ENCODE peak calls at places on chromosomes 12 and 14, in four cellular contexts. One of them, this sample, is unnamed.
A peak's percentile ranks its signal among the peaks of the same experiment; 100 is the strongest.

GRCh38 chr12:46523446-46523845 is 150.9 kb upstream of the SLC38A2 start:
- DNase-seq in lower lobe of right lung: no peak
- DNase-seq in gastrocnemius medialis: no peak
- DNase-seq in brain microvascular endothelial cell: peak; percentile 12
- DNase-seq in this sample: no peak

GRCh38 chr12:46752396-46752795 is 73.4 kb downstream of the SLC38A4 start:
- DNase-seq in lower lobe of right lung: no peak
- DNase-seq in gastrocnemius medialis: no peak
- DNase-seq in brain microvascular endothelial cell: no peak
- DNase-seq in this sample: no peak

GRCh38 chr12:104720346-104721064 is 237.6 kb downstream of the SLC41A2 start:
- DNase-seq in gastrocnemius medialis: no peak
- DNase-seq in brain microvascular endothelial cell: peak; percentile 52
- DNase-seq in lower lobe of right lung: no peak
- DNase-seq in this sample: no peak

GRCh38 chr14:106875503-106875902 is 1349.1 kb downstream of the TMEM121 start:
- DNase-seq in brain microvascular endothelial cell: no peak
- DNase-seq in lower lobe of right lung: no peak
- DNase-seq in gastrocnemius medialis: no peak
- DNase-seq in this sample: no peak

GRCh38 chr12:51871918-51872688 is 15.8 kb upstream of the ANKRD33 start:
- DNase-seq in brain microvascular endothelial cell: no peak
- DNase-seq in gastrocnemius medialis: no peak
- DNase-seq in lower lobe of right lung: no peak
- DNase-seq in this sample: no peak

GRCh38 chr12:126668538-126668937 is 1598.4 kb upstream of the TMEM132C start:
- DNase-seq in lower lobe of right lung: no peak
- DNase-seq in gastrocnemius medialis: no peak
- DNase-seq in brain microvascular endothelial cell: peak; percentile 59
- DNase-seq in this sample: peak; percentile 77

GRCh38 chr12:116454950-116455447 is 104.2 kb upstream of the MAP1LC3B2 start:
- DNase-seq in gastrocnemius medialis: no peak
- DNase-seq in brain microvascular endothelial cell: peak; percentile 94
- DNase-seq in lower lobe of right lung: no peak
- DNase-seq in this sample: peak; percentile 85

GRCh38 chr12:100157427-100157821 is 14.8 kb upstream of the BLTP3B start:
- DNase-seq in gastrocnemius medialis: no peak
- DNase-seq in lower lobe of right lung: no peak
- DNase-seq in brain microvascular endothelial cell: no peak
- DNase-seq in this sample: no peak

GRCh38 chr14:72023128-72024042 is 91.2 kb downstream of the RGS6 start:
- DNase-seq in lower lobe of right lung: no peak
- DNase-seq in gastrocnemius medialis: no peak
- DNase-seq in brain microvascular endothelial cell: no peak
- DNase-seq in this sample: peak; percentile 56

GRCh38 chr12:15719230-15719629 is 70.0 kb downstream of the EPS8 start:
- DNase-seq in lower lobe of right lung: no peak
- DNase-seq in brain microvascular endothelial cell: no peak
- DNase-seq in gastrocnemius medialis: no peak
- DNase-seq in this sample: no peak

GRCh38 chr12:47769234-47770085 is 3.6 kb upstream of the SLC48A1 start:
- DNase-seq in lower lobe of right lung: no peak
- DNase-seq in brain microvascular endothelial cell: no peak
- DNase-seq in gastrocnemius medialis: no peak
- DNase-seq in this sample: no peak

GRCh38 chr12:3746758-3747157 is 6.2 kb downstream of the CRACR2A start:
- DNase-seq in brain microvascular endothelial cell: no peak
- DNase-seq in lower lobe of right lung: no peak
- DNase-seq in gastrocnemius medialis: no peak
- DNase-seq in this sample: no peak

DNA sequence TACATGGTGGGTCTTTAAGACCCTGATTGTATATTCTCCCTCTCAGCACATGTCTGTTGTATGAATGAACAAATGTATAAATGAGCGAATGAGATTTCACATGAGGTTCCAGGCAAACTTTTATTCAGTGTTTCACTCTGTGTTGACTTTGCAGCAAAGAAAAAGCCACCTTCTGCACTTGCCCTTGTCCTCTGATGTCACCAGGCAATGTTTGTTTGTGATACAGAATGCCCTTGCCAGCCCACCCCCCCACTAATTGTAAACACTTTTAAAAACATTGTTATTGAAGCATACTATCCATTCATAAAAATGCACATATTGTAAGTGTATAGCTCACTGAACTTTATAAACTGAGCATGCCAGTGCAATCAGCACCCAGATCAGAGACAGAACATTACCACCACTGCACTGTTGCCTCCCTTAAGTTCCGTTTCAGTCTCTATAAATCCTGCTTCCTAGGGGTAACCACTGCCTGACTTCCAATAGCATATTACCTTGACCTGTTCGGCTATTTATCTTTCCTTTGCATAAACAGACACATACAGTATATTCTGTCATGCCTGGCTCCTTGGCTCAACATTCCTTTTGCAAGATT is 11.3 kb upstream of the LTA4H start:
- DNase-seq in gastrocnemius medialis: no peak
- DNase-seq in lower lobe of right lung: no peak
- DNase-seq in brain microvascular endothelial cell: no peak
- DNase-seq in this sample: no peak
- H3K27ac ChIP-seq in gastrocnemius medialis: no peak overlapping the region
- H3K27ac ChIP-seq in lower lobe of right lung: peak overlapping the region; percentile 72
- H3K27ac ChIP-seq in brain microvascular endothelial cell: no peak overlapping the region
- H3K27ac ChIP-seq in this sample: no peak overlapping the region

DNA sequence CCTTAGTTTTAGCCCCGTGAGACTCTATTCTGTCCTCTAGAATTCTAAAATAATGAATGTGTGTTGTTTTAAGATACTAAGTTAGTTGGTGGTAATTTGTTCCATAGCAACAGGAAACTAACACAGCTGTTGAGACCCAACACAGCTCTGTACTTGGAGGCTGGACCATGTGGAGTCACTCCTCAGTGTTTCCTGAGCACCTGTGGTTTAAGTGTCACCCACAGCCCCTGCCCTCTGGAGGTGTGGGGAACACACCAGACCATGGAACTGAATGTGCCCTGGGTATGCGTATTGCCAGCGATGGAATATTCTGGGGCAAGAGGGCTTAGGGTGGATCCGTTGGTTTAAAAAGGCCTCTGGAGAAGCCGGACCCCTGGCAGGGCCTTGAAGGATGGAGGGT is 16.6 kb upstream of the GPR68 start:
- DNase-seq in brain microvascular endothelial cell: no peak
- DNase-seq in gastrocnemius medialis: no peak
- DNase-seq in lower lobe of right lung: no peak
- DNase-seq in this sample: no peak
- H3K27ac ChIP-seq in brain microvascular endothelial cell: no peak overlapping the region
- H3K27ac ChIP-seq in gastrocnemius medialis: no peak overlapping the region
- H3K27ac ChIP-seq in lower lobe of right lung: no peak overlapping the region
- H3K27ac ChIP-seq in this sample: peak overlapping the region; percentile 100

GRCh38 chr12:111469406-111469805 is 63.7 kb downstream of the SH2B3 start:
- DNase-seq in lower lobe of right lung: no peak
- DNase-seq in gastrocnemius medialis: no peak
- DNase-seq in brain microvascular endothelial cell: no peak
- DNase-seq in this sample: no peak

GRCh38 chr12:111467862-111468245 is 62.1 kb downstream of the SH2B3 start:
- DNase-seq in brain microvascular endothelial cell: no peak
- DNase-seq in lower lobe of right lung: no peak
- DNase-seq in gastrocnemius medialis: no peak
- DNase-seq in this sample: no peak

GRCh38 chr12:111462134-111462821 is 56.6 kb downstream of the SH2B3 start:
- DNase-seq in gastrocnemius medialis: no peak
- DNase-seq in lower lobe of right lung: no peak
- DNase-seq in brain microvascular endothelial cell: no peak
- DNase-seq in this sample: no peak

DNA sequence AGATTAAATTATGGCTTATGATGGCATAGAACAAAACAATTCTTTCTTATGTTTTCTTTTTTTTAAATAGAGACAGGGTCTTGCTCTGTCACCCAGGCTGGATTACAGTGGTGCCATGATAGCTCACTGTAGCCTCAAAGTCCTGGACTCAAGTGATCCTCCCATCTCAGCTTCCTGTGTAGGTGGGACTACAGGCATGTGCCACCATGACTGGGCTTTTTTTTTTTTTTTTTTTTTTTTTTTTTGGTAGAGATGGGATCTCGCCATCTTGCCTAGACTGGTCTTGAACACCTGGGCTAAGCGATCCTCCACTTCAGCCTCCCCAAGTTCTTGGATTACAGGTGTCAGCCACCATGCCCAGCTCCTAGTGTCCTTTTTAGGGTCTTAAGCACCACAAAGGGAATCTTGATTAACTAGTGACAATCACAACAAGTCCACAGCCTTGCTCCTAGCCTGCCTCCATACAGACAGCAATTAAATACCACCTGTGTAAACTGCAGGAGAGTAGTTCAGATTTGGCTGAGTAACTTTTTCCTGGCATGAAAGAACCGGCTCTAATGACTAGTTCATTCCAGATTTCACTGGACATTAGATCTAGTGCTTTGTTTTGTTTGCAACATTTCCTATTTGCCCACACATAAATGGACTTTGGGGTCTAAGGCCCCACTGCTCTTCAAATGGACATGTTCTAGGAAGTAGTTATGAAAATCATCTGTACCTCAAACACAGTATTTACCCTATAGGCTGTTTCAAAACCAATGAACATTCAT is 61.6 kb downstream of the SH2B3 start:
- DNase-seq in lower lobe of right lung: no peak
- DNase-seq in brain microvascular endothelial cell: no peak
- DNase-seq in gastrocnemius medialis: no peak
- DNase-seq in this sample: no peak
- H3K27ac ChIP-seq in lower lobe of right lung: no peak overlapping the region
- H3K27ac ChIP-seq in brain microvascular endothelial cell: peak overlapping the region; percentile 36
- H3K27ac ChIP-seq in gastrocnemius medialis: no peak overlapping the region
- H3K27ac ChIP-seq in this sample: no peak overlapping the region

GRCh38 chr14:37869633-37870032 is 274.2 kb downstream of the TTC6 start:
- DNase-seq in brain microvascular endothelial cell: no peak
- DNase-seq in lower lobe of right lung: no peak
- DNase-seq in gastrocnemius medialis: no peak
- DNase-seq in this sample: no peak

GRCh38 chr14:37865719-37866549 is 270.5 kb downstream of the TTC6 start:
- DNase-seq in lower lobe of right lung: no peak
- DNase-seq in brain microvascular endothelial cell: no peak
- DNase-seq in gastrocnemius medialis: no peak
- DNase-seq in this sample: no peak

GRCh38 chr14:37864128-37864527 is 268.7 kb downstream of the TTC6 start:
- DNase-seq in brain microvascular endothelial cell: no peak
- DNase-seq in gastrocnemius medialis: no peak
- DNase-seq in lower lobe of right lung: no peak
- DNase-seq in this sample: no peak

GRCh38 chr14:37862263-37862662 is 266.8 kb downstream of the TTC6 start:
- DNase-seq in gastrocnemius medialis: no peak
- DNase-seq in lower lobe of right lung: no peak
- DNase-seq in brain microvascular endothelial cell: no peak
- DNase-seq in this sample: no peak

DNA sequence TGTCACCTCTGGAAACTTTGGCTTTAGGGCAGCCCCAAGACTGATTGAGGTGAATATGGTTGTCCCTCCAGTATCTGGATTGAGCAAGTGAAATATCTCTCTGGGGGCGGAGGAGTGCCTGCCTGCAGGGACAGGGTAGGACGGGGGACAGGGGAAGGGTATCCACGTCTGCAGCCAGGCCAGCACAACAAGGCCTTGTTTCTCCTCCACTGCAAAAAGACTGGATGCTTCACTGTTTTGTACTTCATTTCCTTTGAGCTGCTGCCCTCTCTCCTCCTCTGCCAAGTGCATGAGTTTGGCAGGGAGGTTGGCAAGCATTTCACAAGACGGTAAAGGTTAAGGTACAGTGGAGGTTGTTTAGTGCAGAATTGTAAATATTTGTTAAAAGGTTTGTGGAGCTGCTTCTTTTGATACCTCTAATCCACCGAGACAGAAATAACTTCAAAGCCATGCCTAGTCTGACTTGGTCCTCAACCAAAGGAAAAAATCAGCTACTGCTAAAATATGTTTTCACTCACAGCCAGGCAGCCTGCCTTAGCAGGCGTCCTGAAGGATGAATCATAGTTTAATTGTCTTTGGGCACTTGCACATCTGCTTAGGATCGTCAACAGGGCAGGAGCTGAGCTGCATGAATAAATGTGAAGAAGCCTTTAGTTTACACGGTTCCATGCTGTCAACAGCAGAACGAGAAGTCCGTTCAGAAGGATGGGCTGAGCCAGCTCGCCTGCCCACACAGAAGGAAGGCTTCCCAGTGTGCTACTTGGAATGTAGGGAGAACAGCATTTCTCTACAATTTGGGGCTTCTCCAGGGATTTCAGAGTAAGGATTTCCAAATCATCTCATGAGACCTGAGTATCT is 269.7 kb downstream of the TTC6 start:
- DNase-seq in gastrocnemius medialis: no peak
- DNase-seq in brain microvascular endothelial cell: no peak
- DNase-seq in lower lobe of right lung: no peak
- DNase-seq in this sample: peak; percentile 15
- H3K27ac ChIP-seq in gastrocnemius medialis: no peak overlapping the region
- H3K27ac ChIP-seq in brain microvascular endothelial cell: no peak overlapping the region
- H3K27ac ChIP-seq in lower lobe of right lung: no peak overlapping the region
- H3K27ac ChIP-seq in this sample: no peak overlapping the region

DNA sequence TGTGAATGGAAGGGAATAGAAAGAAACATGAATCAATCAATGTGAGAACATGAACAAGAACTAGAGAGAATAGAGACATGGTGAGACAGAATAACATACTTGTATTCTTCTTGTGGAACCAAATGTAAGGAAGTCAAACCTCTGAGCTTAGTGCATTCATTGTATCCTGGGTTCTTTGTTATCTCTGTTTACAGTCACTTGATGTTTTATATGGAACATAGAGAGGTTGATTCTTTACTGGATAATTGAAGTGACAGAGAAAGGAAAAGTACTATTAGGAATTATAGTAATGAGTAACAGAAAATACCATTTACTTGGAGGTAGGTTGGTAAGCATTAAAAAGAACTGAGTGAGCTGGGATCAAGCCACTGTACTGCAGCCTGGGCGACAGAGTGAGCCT is 2.5 kb upstream of the WNK1 start:
- DNase-seq in brain microvascular endothelial cell: no peak
- DNase-seq in lower lobe of right lung: no peak
- DNase-seq in gastrocnemius medialis: no peak
- DNase-seq in this sample: no peak
- H3K27ac ChIP-seq in brain microvascular endothelial cell: no peak overlapping the region
- H3K27ac ChIP-seq in lower lobe of right lung: no peak overlapping the region
- H3K27ac ChIP-seq in gastrocnemius medialis: peak overlapping the region; percentile 97
- H3K27ac ChIP-seq in this sample: no peak overlapping the region

DNA sequence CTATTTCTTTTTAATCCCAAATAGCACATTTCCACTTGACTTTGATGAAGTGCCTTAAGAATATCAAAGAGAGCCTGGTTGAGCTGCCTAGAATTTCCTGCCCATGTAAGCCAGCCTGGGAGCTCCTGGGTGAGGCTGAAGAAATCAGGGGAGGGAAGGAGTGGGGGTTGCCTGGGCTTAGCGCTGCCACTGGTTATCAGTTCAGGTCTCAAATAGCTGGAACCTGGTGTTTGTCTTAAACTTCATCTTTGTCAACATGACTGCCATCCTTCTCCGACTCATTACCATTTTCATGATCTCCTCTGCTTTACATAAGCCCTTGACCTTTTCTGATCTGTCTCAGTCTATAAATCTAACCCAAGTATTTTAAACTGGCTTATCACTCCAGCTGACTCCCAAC is 151.5 kb downstream of the TTC8 start:
- DNase-seq in brain microvascular endothelial cell: no peak
- DNase-seq in lower lobe of right lung: no peak
- DNase-seq in gastrocnemius medialis: no peak
- DNase-seq in this sample: no peak
- H3K27ac ChIP-seq in brain microvascular endothelial cell: no peak overlapping the region
- H3K27ac ChIP-seq in lower lobe of right lung: no peak overlapping the region
- H3K27ac ChIP-seq in gastrocnemius medialis: no peak overlapping the region
- H3K27ac ChIP-seq in this sample: no peak overlapping the region